ENCODE peak calls at places on chromosomes 2 and 18, in ten cellular contexts. R is activated T-cell treated with anti-CD3 and anti-CD28 coated beads for 1 hour, L is cardiac muscle cell, T is HFF-Myc, W is AML-193, F is retina, Y is GM19239, V is AG10803, K is A549, C is GM20000. H is an unnamed sample.

GRCh38 chr18:32425466-32425865 is 45.2 kb downstream of the GAREM1 start:
- DNase-seq in R (no peak), L (no peak), T (no peak), W (no peak), F (no peak), Y (no peak), V (peak), K (peak), C (no peak), H (no peak)

GRCh38 chr2:112483047-112483473 is 1.1 kb downstream of the TTL start:
- DNase-seq in R (no peak), L (peak), T (no peak), W (peak), F (no peak), Y (no peak), V (peak), K (peak), C (peak), H (peak)

GRCh38 chr18:43012951-43013350 is 102.5 kb downstream of the RIT2 start:
- DNase-seq in R (no peak), L (no peak), T (no peak), W (no peak), F (no peak), Y (no peak), V (no peak), K (no peak), C (no peak), H (no peak)

GRCh38 chr2:38106420-38107182 is 30.6 kb upstream of the CYP1B1 start:
- DNase-seq in R (no peak), L (peak), T (peak), W (no peak), F (no peak), Y (no peak), V (peak), K (peak), C (no peak), H (peak)

GRCh38 chr18:58321986-58322385 is 278.0 kb downstream of the NEDD4L start:
- DNase-seq in R (peak), L (peak), T (peak), W (peak), F (no peak), Y (peak), V (peak), K (peak), C (peak), H (peak)

GRCh38 chr18:58911766-58912165 is 47.1 kb downstream of the ZNF532 start:
- DNase-seq in R (no peak), L (peak), T (no peak), W (no peak), F (no peak), Y (no peak), V (no peak), K (peak), C (peak), H (peak)

GRCh38 chr2:64143154-64144056 is 815 bp downstream of the PELI1 start:
- DNase-seq in R (peak), L (peak), T (no peak), W (peak), F (peak), Y (no peak), V (peak), K (peak), C (peak), H (peak)

GRCh38 chr2:68420254-68420910 is 46.7 kb downstream of the FBXO48 start:
- DNase-seq in R (no peak), L (no peak), T (no peak), W (peak), F (no peak), Y (no peak), V (peak), K (no peak), C (no peak), H (peak)

GRCh38 chr2:226655871-226656270 is 143.7 kb downstream of the IRS1 start:
- DNase-seq in R (no peak), L (no peak), T (no peak), W (no peak), F (no peak), Y (no peak), V (peak), K (peak), C (no peak), H (no peak)